ENCODE peak calls at places on chromosomes 2 and 18, in ten cellular contexts. U is hypothalamus; R is WERI-Rb-1; L is Daoy; C is immature natural killer cell; T is bronchial epithelial cell; E is head of caudate nucleus; K is stimulated activated naive CD8-positive, alpha-beta T cell treated with anti-CD3 and anti-CD28 coated beads, Interleukin-15, amount 100 ng/mL, for 72 hours; B is EH; Q is activated CD4-positive, alpha-beta T cell treated with anti-CD3 and anti-CD28 coated beads for 48 hours. J is an unnamed sample.

GRCh38 chr2:132715554-132715953 is 45.5 kb upstream of the LYPD1 start:
- DNase-seq in U (no peak), R (no peak), L (no peak), C (no peak), T (no peak), E (no peak), K (no peak), B (no peak), Q (no peak), J (no peak)

GRCh38 chr2:222968550-222969155 is 83.3 kb upstream of the KCNE4 start:
- DNase-seq in U (no peak), R (no peak), L (no peak), C (no peak), T (no peak), E (no peak), K (no peak), B (peak), Q (no peak), J (no peak)

GRCh38 chr2:175176624-175177023 is 4.9 kb downstream of the ATP5MC3 start:
- DNase-seq in U (no peak), R (no peak), L (no peak), C (no peak), T (no peak), E (no peak), K (no peak), B (no peak), Q (no peak), J (no peak)

GRCh38 chr18:80154293-80154692 is 45.2 kb downstream of the ADNP2 start:
- DNase-seq in U (no peak), R (peak), L (no peak), C (peak), T (peak), E (no peak), K (peak), B (peak), Q (peak), J (no peak)

GRCh38 chr18:59500765-59501164 is 141.7 kb upstream of the LMAN1 start:
- DNase-seq in U (no peak), R (no peak), L (peak), C (no peak), T (no peak), E (no peak), K (no peak), B (no peak), Q (no peak), J (no peak)

GRCh38 chr18:5895300-5895885 is at the start of gene TMEM200C:
- DNase-seq in U (no peak), R (peak), L (peak), C (no peak), T (no peak), E (peak), K (peak), B (peak), Q (no peak), J (no peak)

GRCh38 chr18:73975266-73975665 is 172.4 kb downstream of the FBXO15 start:
- DNase-seq in U (no peak), R (no peak), L (peak), C (no peak), T (no peak), E (no peak), K (peak), B (peak), Q (peak), J (no peak)

GRCh38 chr2:197236159-197236558 is 74.4 kb downstream of the ANKRD44 start:
- DNase-seq in U (no peak), R (no peak), L (no peak), C (no peak), T (no peak), E (no peak), K (no peak), B (no peak), Q (no peak), J (no peak)

GRCh38 chr2:220451438-220451837 is 824.0 kb downstream of the SLC4A3 start:
- DNase-seq in U (no peak), R (no peak), L (no peak), C (no peak), T (no peak), E (no peak), K (no peak), B (no peak), Q (no peak), J (no peak)

GRCh38 chr2:20348542-20348941 is 2.1 kb downstream of the PUM2 start:
- DNase-seq in U (no peak), R (no peak), L (no peak), C (no peak), T (no peak), E (no peak), K (no peak), B (no peak), Q (peak), J (no peak)

GRCh38 chr18:37383036-37383788 is 182.4 kb downstream of the CELF4 start:
- DNase-seq in U (no peak), R (no peak), L (peak), C (no peak), T (no peak), E (no peak), K (no peak), B (peak), Q (no peak), J (no peak)

GRCh38 chr2:26816893-26817292 is 31.0 kb downstream of the CENPA start:
- DNase-seq in U (no peak), R (peak), L (peak), C (no peak), T (no peak), E (no peak), K (no peak), B (no peak), Q (no peak), J (no peak)

GRCh38 chr2:10038716-10039115 is 4.6 kb upstream of the KLF11 start:
- DNase-seq in U (no peak), R (no peak), L (no peak), C (no peak), T (no peak), E (no peak), K (no peak), B (peak), Q (no peak), J (no peak)

GRCh38 chr2:172328103-172328835 is 99.1 kb upstream of the ITGA6 start:
- DNase-seq in U (no peak), R (no peak), L (no peak), C (no peak), T (no peak), E (no peak), K (no peak), B (peak), Q (no peak), J (no peak)

GRCh38 chr2:133571249-133571648 is 3.0 kb upstream of the NCKAP5 start:
- DNase-seq in U (no peak), R (no peak), L (no peak), C (no peak), T (no peak), E (no peak), K (no peak), B (no peak), Q (no peak), J (no peak)

GRCh38 chr18:78754311-78755043 is 225.1 kb upstream of the SALL3 start:
- DNase-seq in U (no peak), R (peak), L (no peak), C (no peak), T (no peak), E (no peak), K (no peak), B (no peak), Q (no peak), J (no peak)

GRCh38 chr2:128541448-128541847 is 222.8 kb upstream of the HS6ST1 start:
- DNase-seq in U (no peak), R (no peak), L (no peak), C (no peak), T (no peak), E (no peak), K (no peak), B (no peak), Q (no peak), J (no peak)

GRCh38 chr2:241279413-241279812 is 36.1 kb downstream of the HDLBP start:
- DNase-seq in U (no peak), R (peak), L (no peak), C (no peak), T (no peak), E (no peak), K (no peak), B (no peak), Q (no peak), J (no peak)

GRCh38 chr2:31893093-31893492 is 117.7 kb downstream of the MEMO1 start:
- DNase-seq in U (no peak), R (no peak), L (no peak), C (no peak), T (no peak), E (no peak), K (no peak), B (no peak), Q (no peak), J (no peak)

GRCh38 chr18:79339094-79339908 is 56.4 kb upstream of the NFATC1 start:
- DNase-seq in U (no peak), R (no peak), L (no peak), C (no peak), T (no peak), E (no peak), K (no peak), B (no peak), Q (no peak), J (no peak)

GRCh38 chr2:240364582-240364960 is 70.9 kb upstream of the GPC1 start:
- DNase-seq in U (no peak), R (no peak), L (no peak), C (no peak), T (no peak), E (no peak), K (no peak), B (no peak), Q (no peak), J (no peak)

GRCh38 chr18:13480856-13481255 is 245.5 kb downstream of the FAM210A start:
- DNase-seq in U (no peak), R (no peak), L (no peak), C (no peak), T (no peak), E (no peak), K (no peak), B (no peak), Q (no peak), J (no peak)

GRCh38 chr18:77065221-77065981 is 67.2 kb downstream of the MBP start:
- DNase-seq in U (no peak), R (no peak), L (peak), C (peak), T (peak), E (peak), K (no peak), B (peak), Q (peak), J (no peak)

GRCh38 chr2:37786153-37786809 is 114.8 kb upstream of the CDC42EP3 start:
- DNase-seq in U (no peak), R (no peak), L (peak), C (no peak), T (peak), E (no peak), K (no peak), B (no peak), Q (no peak), J (no peak)

GRCh38 chr2:68544811-68545210 is 77.4 kb downstream of the APLF start:
- DNase-seq in U (no peak), R (no peak), L (no peak), C (no peak), T (no peak), E (no peak), K (no peak), B (no peak), Q (no peak), J (no peak)

GRCh38 chr2:3639015-3639630 is 18.9 kb upstream of the ALLC start:
- DNase-seq in U (no peak), R (no peak), L (no peak), C (no peak), T (no peak), E (no peak), K (no peak), B (no peak), Q (no peak), J (no peak)

GRCh38 chr2:152468832-152469692 is 134.1 kb downstream of the FMNL2 start:
- DNase-seq in U (no peak), R (no peak), L (peak), C (no peak), T (peak), E (no peak), K (no peak), B (peak), Q (no peak), J (peak)

GRCh38 chr2:73112026-73112912 is 479 bp downstream of the RAB11FIP5 start:
- DNase-seq in U (no peak), R (peak), L (peak), C (peak), T (no peak), E (peak), K (peak), B (peak), Q (peak), J (no peak)

GRCh38 chr2:10380048-10380926 is 67.8 kb downstream of the ODC1 start:
- DNase-seq in U (no peak), R (no peak), L (no peak), C (no peak), T (no peak), E (no peak), K (no peak), B (no peak), Q (no peak), J (no peak)

GRCh38 chr2:70831861-70832260 is 3.8 kb downstream of the CD207 start:
- DNase-seq in U (no peak), R (peak), L (no peak), C (no peak), T (no peak), E (no peak), K (no peak), B (no peak), Q (no peak), J (no peak)

GRCh38 chr2:187581125-187581896 is 27.1 kb upstream of the TFPI start:
- DNase-seq in U (no peak), R (peak), L (peak), C (no peak), T (peak), E (peak), K (peak), B (peak), Q (peak), J (no peak)

J was measured in NCI-H2081 treated with DMSO at 0.1 percent for 48 hours.